ENCODE peak calls at places on chromosomes 12 and 14, in five cellular contexts. I is K562, B is sigmoid colon, K is esophagus squamous epithelium, S is spleen. F is an unnamed sample.

GRCh38 chr14:68695326-68695768 is 97.5 kb downstream of the ZFP36L1 start:
- DNase-seq in I (no peak), B (peak), K (no peak), S (no peak), F (peak)

GRCh38 chr12:75842119-75842518 is 189.5 kb downstream of the PHLDA1 start:
- DNase-seq in I (no peak), B (no peak), K (no peak), S (no peak), F (no peak)

GRCh38 chr12:28328967-28329366 is 138.7 kb downstream of the CCDC91 start:
- DNase-seq in I (no peak), B (no peak), K (no peak), S (no peak), F (no peak)

GRCh38 chr14:34981743-34982420 is 910 bp upstream of the SRP54 start:
- DNase-seq in I (no peak), B (no peak), K (no peak), S (peak), F (no peak)

GRCh38 chr12:108637631-108638030 is 3.9 kb upstream of the SELPLG start:
- DNase-seq in I (no peak), B (peak), K (no peak), S (no peak), F (peak)

GRCh38 chr14:22502007-22502406 is 87.0 kb downstream of the DAD1 start:
- DNase-seq in I (no peak), B (peak), K (no peak), S (no peak), F (no peak)

GRCh38 chr12:71710276-71711125 is 24.6 kb downstream of the TMEM19 start:
- DNase-seq in I (no peak), B (no peak), K (no peak), S (no peak), F (no peak)

GRCh38 chr14:98937712-98938505 is 334.1 kb downstream of the BCL11B start:
- DNase-seq in I (no peak), B (peak), K (no peak), S (peak), F (peak)

GRCh38 chr12:94165152-94165551 is 16.8 kb downstream of the PLXNC1 start:
- DNase-seq in I (no peak), B (no peak), K (no peak), S (no peak), F (no peak)

GRCh38 chr14:70697681-70698080 is 56.0 kb downstream of the TTC9 start:
- DNase-seq in I (no peak), B (no peak), K (no peak), S (no peak), F (no peak)

GRCh38 chr14:59020382-59020781 is 168.1 kb upstream of the DAAM1 start:
- DNase-seq in I (peak), B (no peak), K (no peak), S (no peak), F (no peak)

GRCh38 chr12:2016862-2017723 is 12.8 kb upstream of the DCP1B start:
- DNase-seq in I (no peak), B (no peak), K (no peak), S (no peak), F (no peak)

GRCh38 chr12:133156125-133156690 is 25.1 kb upstream of the ZNF268 start:
- DNase-seq in I (no peak), B (no peak), K (no peak), S (no peak), F (no peak)

GRCh38 chr12:93819048-93819491 is 141.9 kb downstream of the CRADD start:
- DNase-seq in I (no peak), B (peak), K (no peak), S (no peak), F (peak)

GRCh38 chr12:30753233-30753632 is 1.5 kb downstream of the CAPRIN2 start:
- DNase-seq in I (peak), B (no peak), K (no peak), S (no peak), F (no peak)

GRCh38 chr12:38775457-38775856 is 129.9 kb downstream of the CPNE8 start:
- DNase-seq in I (no peak), B (no peak), K (no peak), S (no peak), F (no peak)

GRCh38 chr12:5432011-5432400 is at the start of gene NTF3:
- DNase-seq in I (no peak), B (no peak), K (no peak), S (no peak), F (no peak)
- TF ChIP-seq POLR2A in I (no peak), B (no peak), K (peak), S (no peak), F (no peak)

GRCh38 chr14:76844223-76844622 is 18.0 kb downstream of the LRRC74A start:
- DNase-seq in I (no peak), B (peak), K (no peak), S (peak), F (peak)
- TF ChIP-seq CTCF in I (no peak), B (no peak), K (no peak), S (peak), F (peak)

DNA sequence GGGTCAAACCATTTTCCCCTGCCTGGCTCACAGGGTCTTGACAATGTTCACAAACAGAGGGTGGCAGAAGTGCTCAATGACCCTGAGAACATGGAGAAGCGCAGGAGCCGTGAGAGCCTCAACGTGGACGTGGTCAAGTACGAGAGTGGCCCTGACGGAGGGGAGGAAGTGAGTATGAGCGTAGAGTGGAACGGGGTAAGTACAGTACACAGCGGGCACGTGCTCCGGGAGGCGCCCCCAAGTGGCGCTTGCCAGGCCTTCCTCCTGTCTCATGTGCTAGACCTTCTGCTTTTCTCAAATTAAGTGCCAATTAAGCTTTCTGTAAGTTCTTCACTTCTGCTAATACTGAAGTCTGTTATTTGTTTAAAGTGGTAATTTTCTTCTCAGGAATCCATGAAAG is 35.9 kb downstream of the XRCC3 start:
- DNase-seq in I (no peak), B (no peak), K (no peak), S (peak), F (peak)
- TF ChIP-seq POLR2A in I (no peak), B (no peak), K (no peak), S (no peak), F (no peak)

GRCh38 chr14:53006931-53007330 is 56.1 kb upstream of the FERMT2 start:
- DNase-seq in I (no peak), B (no peak), K (no peak), S (no peak), F (no peak)
- TF ChIP-seq CTCF in I (no peak), B (no peak), K (no peak), S (no peak), F (no peak)

GRCh38 chr14:73645248-73645610 is 443 bp downstream of the DNAL1 start:
- DNase-seq in I (no peak), B (no peak), K (no peak), S (no peak), F (no peak)

GRCh38 chr14:73640796-73641195 is 4.0 kb upstream of the DNAL1 start:
- DNase-seq in I (no peak), B (no peak), K (no peak), S (no peak), F (no peak)

GRCh38 chr14:73644531-73645247 is at the start of gene DNAL1:
- DNase-seq in I (peak), B (peak), K (peak), S (peak), F (peak)
- TF ChIP-seq POLR2A in I (peak), B (peak), K (peak), S (no peak), F (no peak)

GRCh38 chr14:28813810-28814209 is 47.2 kb downstream of the FOXG1 start:
- DNase-seq in I (no peak), B (no peak), K (no peak), S (no peak), F (no peak)
- TF ChIP-seq CTCF in I (peak), B (no peak), K (no peak), S (no peak), F (no peak)

DNA sequence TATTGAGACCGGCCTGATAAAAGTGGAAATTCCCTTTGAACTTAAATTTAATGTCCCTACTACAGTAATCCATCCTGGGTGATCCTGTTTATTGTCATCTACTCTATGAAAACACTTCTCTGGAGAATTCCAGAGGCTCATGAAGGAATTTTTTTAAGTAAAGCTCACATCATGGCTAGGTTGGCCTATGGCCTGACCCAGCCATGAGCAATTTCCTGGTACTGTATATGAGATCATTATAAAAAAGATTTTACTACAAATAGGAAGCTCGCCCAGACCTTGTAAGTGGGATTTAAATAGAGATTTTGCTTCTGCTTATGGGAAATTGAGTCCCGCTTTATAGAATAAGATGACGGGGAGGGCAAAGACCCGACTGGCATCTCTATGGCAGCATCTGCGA is 215.5 kb downstream of the DPF3 start:
- DNase-seq in I (no peak), B (no peak), K (no peak), S (no peak), F (no peak)
- TF ChIP-seq POLR2A in I (no peak), B (no peak), K (no peak), S (no peak), F (no peak)

DNA sequence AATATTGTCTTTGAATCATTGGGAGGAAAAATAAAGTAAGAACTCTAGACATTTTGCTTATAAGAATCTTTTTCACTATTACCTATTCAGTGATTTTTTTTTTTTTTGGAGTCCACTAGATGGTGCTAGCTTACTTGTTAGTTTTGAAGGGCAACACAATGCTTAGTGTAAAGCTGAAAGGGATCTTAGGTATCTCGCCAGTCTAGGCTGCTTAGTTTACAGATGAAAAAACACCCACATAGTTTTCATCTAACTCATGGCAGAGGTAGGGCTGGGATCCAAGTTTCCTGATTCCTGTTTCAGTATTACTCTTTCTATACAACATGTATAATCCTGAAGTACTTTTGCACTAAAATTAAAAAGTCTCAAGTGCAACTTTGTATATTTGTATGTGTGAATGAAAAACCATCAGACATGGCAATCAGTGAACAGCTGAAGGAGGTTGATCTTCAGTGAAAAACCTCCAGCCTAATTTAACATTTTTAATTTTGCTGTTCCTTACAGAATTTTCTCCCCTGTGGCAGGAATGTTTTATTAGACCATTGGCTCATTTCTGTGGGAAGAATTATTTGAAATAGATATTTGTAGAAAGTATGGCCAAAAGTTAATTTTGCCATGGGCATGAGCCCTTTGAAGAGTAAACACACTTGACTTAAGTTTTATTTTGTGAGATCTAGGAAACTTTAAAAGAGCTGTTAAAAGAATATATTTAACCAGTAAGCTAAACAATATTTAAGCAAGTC is 40.7 kb downstream of the LRRIQ1 start:
- DNase-seq in I (no peak), B (no peak), K (no peak), S (no peak), F (no peak)
- TF ChIP-seq CTCF in I (peak), B (no peak), K (no peak), S (no peak), F (no peak)

DNA sequence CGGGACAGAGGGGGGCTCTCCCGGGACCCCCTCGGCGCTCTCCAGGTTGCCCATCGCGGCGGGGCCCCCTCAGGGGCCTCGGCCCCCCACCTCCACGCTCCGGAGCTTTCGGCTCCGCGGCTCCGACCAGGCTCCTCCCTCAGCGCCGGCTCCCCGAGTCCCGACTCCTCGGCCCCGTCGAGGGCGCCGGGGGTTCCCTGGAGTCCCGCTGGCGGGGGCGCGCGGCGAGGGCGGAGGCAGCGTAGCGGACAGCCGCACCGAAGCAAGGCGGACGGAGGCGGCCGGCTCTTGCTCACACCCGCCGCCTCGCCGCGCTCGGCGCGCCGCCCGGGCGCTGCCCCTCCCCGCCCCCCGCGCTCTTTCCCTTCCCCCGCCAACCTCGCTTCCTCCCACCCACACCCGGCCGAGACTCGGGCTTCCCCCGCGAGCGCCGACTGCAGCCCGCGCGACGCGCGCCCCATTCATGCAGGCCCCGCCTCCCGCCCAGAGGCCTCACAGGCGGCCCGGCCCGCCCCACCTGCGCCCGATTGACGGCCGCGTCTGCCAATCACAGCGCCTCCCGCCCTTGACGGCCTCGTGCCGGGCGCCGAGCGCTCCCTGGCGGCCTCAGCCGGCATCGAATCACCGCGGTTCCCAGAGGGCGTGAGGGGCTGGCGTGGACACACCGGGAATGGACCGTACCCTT is at the start of gene FMNL3:
- DNase-seq in I (peak), B (peak), K (peak), S (peak), F (peak)
- TF ChIP-seq POLR2A in I (peak), B (peak), K (peak), S (no peak), F (no peak)

F was measured in suprapubic skin.